ENCODE peak calls at places on chromosome 9, in eight cellular contexts. S is substantia nigra; P is AG09319; O is NCI-H2081; Y is stimulated activated CD4-positive, alpha-beta T cell treated with anti-CD3 and anti-CD28 coated beads, Interleukin-4, amount 100 ng/mL, for 4 hours; M is kidney epithelial cell; C is HepG2; X is GM03348. I is an unnamed sample.

GRCh38 chr9:4167040-4167671 is 132.7 kb downstream of the GLIS3 start:
- DNase-seq in S (no peak), P (peak; percentile 51), O (no peak), Y (no peak), M (no peak), C (no peak), X (peak; percentile 75), I (no peak)

GRCh38 chr9:100220936-100221335 is 121.9 kb downstream of the INVS start:
- DNase-seq in S (no peak), P (no peak), O (no peak), Y (no peak), M (no peak), C (no peak), X (no peak), I (no peak)

GRCh38 chr9:8778356-8778755 is 978.8 kb upstream of the DMAC1 start:
- DNase-seq in S (no peak), P (no peak), O (no peak), Y (no peak), M (no peak), C (no peak), X (no peak), I (no peak)

GRCh38 chr9:124450931-124451661 is 845 bp downstream of the ADGRD2 start:
- DNase-seq in S (no peak), P (no peak), O (no peak), Y (no peak), M (no peak), C (no peak), X (no peak), I (no peak)

GRCh38 chr9:121704281-121704680 is 52.8 kb downstream of the DAB2IP start:
- DNase-seq in S (no peak), P (no peak), O (no peak), Y (no peak), M (no peak), C (no peak), X (no peak), I (no peak)

GRCh38 chr9:129351642-129352151 is 173.6 kb upstream of the IER5L start:
- DNase-seq in S (no peak), P (no peak), O (no peak), Y (no peak), M (no peak), C (no peak), X (no peak), I (no peak)

GRCh38 chr9:27473135-27473534 is 51.0 kb upstream of the IFNK start:
- DNase-seq in S (peak; percentile 24), P (no peak), O (no peak), Y (no peak), M (no peak), C (no peak), X (peak; percentile 81), I (peak; percentile 27)

GRCh38 chr9:114076237-114077161 is 1.6 kb downstream of the AMBP start:
- DNase-seq in S (no peak), P (no peak), O (no peak), Y (no peak), M (no peak), C (peak; percentile 45), X (no peak), I (no peak)

GRCh38 chr9:104788251-104788650 is 24.3 kb downstream of the NIPSNAP3B start:
- DNase-seq in S (no peak), P (no peak), O (no peak), Y (no peak), M (no peak), C (no peak), X (no peak), I (no peak)

GRCh38 chr9:76403352-76403751 is 9.1 kb upstream of the RFK start:
- DNase-seq in S (no peak), P (peak; percentile 60), O (peak; percentile 20), Y (no peak), M (peak; percentile 25), C (peak; percentile 64), X (peak; percentile 78), I (no peak)

GRCh38 chr9:96293481-96293880 is 8.5 kb downstream of the HSD17B3 start:
- DNase-seq in S (no peak), P (no peak), O (no peak), Y (no peak), M (peak; percentile 21), C (no peak), X (no peak), I (no peak)

GRCh38 chr9:103894184-103894583 is 199.9 kb upstream of the SMC2 start:
- DNase-seq in S (no peak), P (no peak), O (no peak), Y (no peak), M (no peak), C (no peak), X (no peak), I (no peak)

GRCh38 chr9:125240649-125240999 is 519 bp downstream of the HSPA5 start:
- DNase-seq in S (peak; percentile 62), P (no peak), O (no peak), Y (no peak), M (no peak), C (peak; percentile 19), X (peak; percentile 29), I (peak; percentile 11)

GRCh38 chr9:14209399-14209990 is 104.4 kb downstream of the NFIB start:
- DNase-seq in S (no peak), P (no peak), O (peak; percentile 52), Y (no peak), M (no peak), C (no peak), X (no peak), I (no peak)

GRCh38 chr9:89440951-89441654 is 56.8 kb downstream of the SEMA4D start:
- DNase-seq in S (no peak), P (no peak), O (no peak), Y (no peak), M (no peak), C (no peak), X (no peak), I (no peak)

GRCh38 chr9:108511200-108511756 is 344.5 kb downstream of the ACTL7B start:
- DNase-seq in S (no peak), P (peak; percentile 55), O (no peak), Y (no peak), M (no peak), C (no peak), X (peak; percentile 85), I (no peak)

GRCh38 chr9:111728143-111728542 is 66.6 kb downstream of the SHOC1 start:
- DNase-seq in S (no peak), P (no peak), O (no peak), Y (no peak), M (peak; percentile 51), C (no peak), X (no peak), I (no peak)

GRCh38 chr9:27548055-27548741 is 18.6 kb upstream of the MOB3B start:
- DNase-seq in S (no peak), P (no peak), O (peak; percentile 45), Y (no peak), M (no peak), C (no peak), X (peak; percentile 52), I (peak; percentile 49)

GRCh38 chr9:119951090-119951489 is 581.9 kb upstream of the BRINP1 start:
- DNase-seq in S (no peak), P (peak; percentile 93), O (no peak), Y (no peak), M (no peak), C (no peak), X (peak; percentile 84), I (no peak)

GRCh38 chr9:105957830-105958229 is 263.5 kb downstream of the TMEM38B start:
- DNase-seq in S (no peak), P (no peak), O (peak; percentile 3), Y (no peak), M (peak; percentile 10), C (no peak), X (no peak), I (no peak)

GRCh38 chr9:131712151-131712716 is 27.6 kb downstream of the RAPGEF1 start:
- DNase-seq in S (no peak), P (no peak), O (no peak), Y (no peak), M (no peak), C (no peak), X (no peak), I (no peak)

GRCh38 chr9:109474170-109474569 is 23.9 kb downstream of the PTPN3 start:
- DNase-seq in S (no peak), P (no peak), O (no peak), Y (no peak), M (no peak), C (no peak), X (no peak), I (no peak)

I was measured in tibial nerve.